ENCODE peak calls at places on chromosomes 7 and 10, in five cellular contexts. J is Panc1, M is hepatocyte, L is PC-9, T is gastrocnemius medialis. W is an unnamed sample. For H3K27me3, the result is how much of the 10 kb centered on the place peaks cover.

GRCh38 chr10:132711618-132712051 is 74.3 kb downstream of the NKX6-2 start:
- DNase-seq in M (no peak), J (no peak), T (no peak), L (no peak), W (no peak)

GRCh38 chr10:63518690-63519288 is 2.4 kb upstream of the REEP3 start:
- DNase-seq in T (no peak), M (no peak), L (no peak), J (no peak), W (no peak)

GRCh38 chr10:84863675-84864074 is 535.3 kb downstream of the CCSER2 start:
- DNase-seq in J (no peak), T (no peak), M (no peak), L (no peak), W (no peak)

GRCh38 chr10:75616874-75617478 is 185.6 kb downstream of the LRMDA start:
- DNase-seq in M (no peak), J (no peak), L (no peak), T (no peak), W (no peak)

GRCh38 chr7:95011156-95011928 is 103.9 kb downstream of the PPP1R9A start:
- DNase-seq in L (peak), J (no peak), T (no peak), M (no peak), W (peak)

GRCh38 chr10:35384265-35384868 is 48.1 kb downstream of the CCNY start:
- DNase-seq in T (no peak), J (no peak), L (no peak), M (peak), W (no peak)

GRCh38 chr10:15719062-15719898 is 442 bp downstream of the ITGA8 start:
- DNase-seq in T (no peak), L (no peak), M (peak), J (no peak), W (no peak)

GRCh38 chr7:100602889-100603696 is 930 bp downstream of the PCOLCE start:
- DNase-seq in M (peak), T (peak), J (no peak), L (no peak), W (no peak)

GRCh38 chr10:45561952-45562351 is 110.6 kb downstream of the ZFAND4 start:
- DNase-seq in M (no peak), T (no peak), L (no peak), J (no peak), W (no peak)

GRCh38 chr10:88209837-88210552 is 346.6 kb downstream of the PTEN start:
- DNase-seq in M (no peak), L (no peak), T (peak), J (no peak), W (no peak)

GRCh38 chr7:19139706-19140327 is 5.4 kb downstream of the FERD3L start:
- DNase-seq in T (no peak), J (no peak), M (no peak), L (no peak), W (no peak)

GRCh38 chr7:19144661-19145428 is at the start of gene FERD3L:
- DNase-seq in L (no peak), M (no peak), T (no peak), J (no peak), W (no peak)

GRCh38 chr7:19146699-19147098 is 1.5 kb upstream of the FERD3L start:
- DNase-seq in M (peak), L (no peak), T (no peak), J (no peak), W (no peak)

GRCh38 chr7:19145429-19146201 is 394 bp upstream of the FERD3L start:
- DNase-seq in J (no peak), L (no peak), T (no peak), M (peak), W (no peak)

GRCh38 chr7:19143930-19144574 is 1.2 kb downstream of the FERD3L start:
- DNase-seq in T (no peak), L (no peak), J (no peak), M (no peak), W (no peak)
- H3K4me3 ChIP-seq in T (no peak), L (no peak), J (no peak), M (no peak), W (no peak)

GRCh38 chr10:1462032-1462431 is 275.3 kb downstream of the ADARB2 start:
- DNase-seq in T (no peak), L (no peak), M (no peak), J (no peak), W (no peak)
- TF ChIP-seq CTCF in T (no peak), L (no peak), M (no peak), J (no peak), W (no peak)

DNA sequence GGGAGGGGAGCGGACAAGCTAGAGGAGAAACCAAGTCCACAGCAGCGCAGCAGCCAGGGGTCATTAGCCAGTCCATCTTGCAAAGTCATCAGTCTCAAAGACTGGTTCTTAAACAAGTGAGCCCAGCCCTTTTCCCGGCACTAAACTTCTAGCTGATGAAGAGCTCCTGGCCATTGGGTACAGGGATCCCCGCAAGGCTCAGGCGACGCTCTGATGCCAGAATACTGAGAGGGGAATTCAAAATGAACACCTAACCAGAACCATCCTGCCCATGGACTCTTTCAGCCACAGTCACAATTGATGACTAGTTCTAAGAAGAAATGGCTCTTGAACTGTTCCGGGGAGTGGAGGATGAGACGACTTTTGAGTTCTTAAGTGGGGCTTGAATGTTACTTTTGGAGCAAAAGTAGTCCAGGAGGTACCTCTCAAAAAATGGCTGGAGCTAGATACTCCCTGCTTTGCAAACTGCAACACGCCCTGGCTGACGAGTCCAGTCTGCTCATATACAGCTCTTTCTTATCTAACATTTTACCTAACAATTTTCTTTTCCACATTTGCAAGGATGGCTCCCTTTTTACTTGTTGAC is 2.6 kb upstream of the TWIST1 start:
- DNase-seq in M (no peak), L (no peak), T (no peak), J (no peak), W (no peak)
- H3K27me3 ChIP-seq in M (half or more), L (under half), T (half or more), J (under half), W (half or more)

GRCh38 chr7:92717601-92717981 is 118.8 kb downstream of the CDK6 start:
- DNase-seq in J (no peak), L (no peak), M (no peak), T (no peak), W (no peak)
- H3K4me3 ChIP-seq in J (peak), L (no peak), M (no peak), T (peak), W (no peak)